ENCODE peak calls at places on chromosomes 11 and 22, in six cellular contexts. T is fibroblast of lung; V is heart right ventricle; L is body of pancreas; F is GM23248; I is CD8-positive, alpha-beta memory T cell. P is an unnamed sample. For H3K4me1, the result is how much of the 10 kb centered on the place peaks cover.

GRCh38 chr11:108662700-108663099 is 2.2 kb upstream of the DDX10 start:
- DNase-seq in T (no peak), V (no peak), L (no peak), F (no peak), I (no peak), P (no peak)

GRCh38 chr11:40597546-40598113 is 861.8 kb downstream of the LRRC4C start:
- DNase-seq in T (no peak), V (no peak), L (no peak), F (no peak), I (no peak), P (no peak)

GRCh38 chr22:50301581-50301991 is 5.9 kb downstream of the PLXNB2 start:
- DNase-seq in T (no peak), V (no peak), L (no peak), F (no peak), I (no peak), P (no peak)

GRCh38 chr22:45155050-45155840 is 8.5 kb upstream of the NUP50 start:
- DNase-seq in T (no peak), V (no peak), L (no peak), F (peak), I (no peak), P (no peak)

GRCh38 chr11:35190804-35191348 is 51.9 kb downstream of the CD44 start:
- DNase-seq in T (peak), V (no peak), L (no peak), F (no peak), I (no peak), P (no peak)

GRCh38 chr11:8206251-8207079 is 37.6 kb upstream of the RIC3 start:
- DNase-seq in T (peak), V (peak), L (peak), F (no peak), I (no peak), P (no peak)

GRCh38 chr22:18056161-18056666 is 21.6 kb upstream of the PEX26 start:
- DNase-seq in T (peak), V (no peak), L (peak), F (peak), I (no peak), P (no peak)

GRCh38 chr11:10328314-10329090 is 23.6 kb downstream of the ADM start:
- DNase-seq in T (peak), V (no peak), L (peak), F (peak), I (no peak), P (no peak)

GRCh38 chr11:97502201-97502600 is 1112.4 kb downstream of the JRKL start:
- DNase-seq in T (peak), V (no peak), L (no peak), F (no peak), I (no peak), P (no peak)

GRCh38 chr11:35326266-35326879 is 93.0 kb downstream of the SLC1A2 start:
- DNase-seq in T (no peak), V (no peak), L (no peak), F (no peak), I (no peak), P (no peak)

GRCh38 chr11:112965601-112966125 is 4.4 kb downstream of the NCAM1 start:
- DNase-seq in T (no peak), V (no peak), L (no peak), F (no peak), I (no peak), P (no peak)

GRCh38 chr11:22304337-22304961 is 33.7 kb upstream of the SLC17A6 start:
- DNase-seq in T (peak), V (no peak), L (no peak), F (peak), I (no peak), P (no peak)

GRCh38 chr11:61974766-61975631 is 7.6 kb upstream of the FTH1 start:
- DNase-seq in T (peak), V (no peak), L (peak), F (no peak), I (no peak), P (peak)

GRCh38 chr22:48944756-48945620 is 882.7 kb downstream of the BRD1 start:
- DNase-seq in T (no peak), V (no peak), L (no peak), F (no peak), I (no peak), P (peak)

GRCh38 chr11:19711911-19712280 is 741 bp upstream of the NAV2 start:
- DNase-seq in T (no peak), V (no peak), L (no peak), F (peak), I (no peak), P (peak)

GRCh38 chr22:32232447-32232846 is 22.7 kb downstream of the SLC5A4 start:
- DNase-seq in T (no peak), V (no peak), L (no peak), F (no peak), I (no peak), P (no peak)

DNA sequence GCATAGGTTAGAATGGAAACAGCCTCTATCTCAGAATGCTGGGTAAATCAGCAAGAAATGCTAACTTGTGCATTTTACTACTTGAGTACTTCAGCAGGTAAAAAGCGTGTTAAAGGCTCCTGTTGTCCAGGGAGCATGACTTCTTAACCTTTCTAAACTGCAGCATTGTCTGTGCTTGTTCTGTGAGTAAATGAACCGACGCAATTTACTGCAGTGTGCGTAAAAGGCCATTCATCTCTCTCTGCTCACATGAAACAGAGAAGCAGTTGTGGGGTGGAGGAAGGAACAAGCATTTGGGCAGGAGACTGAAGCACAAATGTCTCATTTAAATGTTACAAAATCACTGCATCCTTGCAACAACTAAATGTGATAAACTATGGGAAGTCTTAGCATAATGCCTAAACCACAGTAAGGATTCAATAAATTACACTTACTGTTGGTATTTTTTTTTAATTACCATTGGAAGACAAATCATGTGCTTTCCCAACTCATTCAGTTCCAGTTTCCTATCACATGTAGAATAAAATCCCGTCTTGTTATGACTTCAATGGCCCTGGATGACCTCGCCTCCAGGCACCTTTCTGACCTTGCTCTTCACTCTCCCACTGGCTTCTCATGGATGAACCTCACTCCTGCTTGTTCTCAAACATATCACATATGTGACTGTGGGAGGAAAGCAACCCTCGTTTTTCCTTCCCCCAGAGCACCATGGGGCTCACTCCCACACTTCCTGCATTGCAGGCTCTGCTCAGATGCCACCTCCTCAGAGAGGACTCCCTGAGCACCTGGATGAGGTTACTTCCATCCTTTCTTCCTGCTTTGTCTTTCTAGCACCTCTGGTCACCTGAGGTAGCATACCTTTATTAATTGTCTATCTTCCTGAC is 21.6 kb upstream of the RFPL2 start:
- DNase-seq in T (no peak), V (no peak), L (no peak), F (no peak), I (no peak), P (no peak)
- H3K27ac ChIP-seq in T (no peak), V (no peak), L (no peak), F (no peak), I (no peak), P (no peak)

DNA sequence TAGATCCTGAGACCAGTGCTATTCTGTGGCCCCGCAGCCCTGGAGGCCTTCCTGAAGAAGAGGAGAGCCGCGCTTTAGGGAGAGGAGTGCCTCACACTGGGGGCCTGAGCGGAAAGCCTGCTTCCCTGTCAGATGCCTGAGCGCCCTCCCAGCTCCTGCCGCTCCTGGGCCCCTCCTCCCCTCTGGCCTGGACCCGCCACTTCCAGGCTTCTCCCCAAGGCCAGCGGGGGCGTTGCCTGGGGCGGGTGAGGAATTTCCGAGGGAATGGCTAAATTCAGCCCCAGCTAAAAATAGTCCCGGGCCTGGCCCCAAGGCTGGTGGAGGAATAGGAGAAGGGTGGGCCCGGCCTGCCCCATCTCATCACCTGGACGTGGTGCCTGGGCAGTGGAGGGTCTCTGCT is 15.4 kb downstream of the ARHGEF17 start:
- DNase-seq in T (peak), V (peak), L (peak), F (peak), I (no peak), P (peak)
- H3K4me1 ChIP-seq in T (half or more), V (half or more), L (under half), F (half or more), I (under half), P (under half)

DNA sequence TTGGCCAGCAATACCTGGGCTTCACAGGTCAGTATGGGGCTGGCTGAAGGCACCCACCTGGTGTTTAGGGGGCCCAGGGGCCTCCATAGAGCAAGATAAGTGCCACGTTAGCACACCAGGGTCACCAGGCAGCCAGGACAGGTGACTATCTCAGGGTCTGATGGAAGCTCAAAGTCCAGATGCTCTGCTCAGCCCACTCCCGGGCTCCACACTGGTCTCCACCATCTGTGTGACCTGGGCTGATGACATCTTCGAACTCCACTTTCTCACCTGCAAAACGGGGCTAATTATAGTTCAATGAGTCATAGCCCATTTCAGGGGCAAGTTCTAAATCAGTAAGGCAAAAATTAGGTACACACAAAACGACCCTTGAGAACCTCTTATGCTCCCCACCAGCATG is 39.4 kb upstream of the PRDM11 start:
- DNase-seq in T (no peak), V (no peak), L (no peak), F (no peak), I (no peak), P (no peak)
- H3K4me3 ChIP-seq in T (no peak), V (no peak), L (no peak), F (no peak), I (no peak), P (no peak)

GRCh38 chr11:125869526-125869925 is 17.9 kb upstream of the HYLS1 start:
- DNase-seq in T (peak), V (no peak), L (no peak), F (peak), I (no peak), P (no peak)

GRCh38 chr11:125872138-125872491 is 15.4 kb upstream of the HYLS1 start:
- DNase-seq in T (no peak), V (no peak), L (no peak), F (no peak), I (no peak), P (no peak)

GRCh38 chr11:125873881-125874555 is 13.4 kb upstream of the HYLS1 start:
- DNase-seq in T (no peak), V (no peak), L (no peak), F (no peak), I (no peak), P (no peak)

GRCh38 chr11:125871391-125872137 is 15.9 kb upstream of the HYLS1 start:
- DNase-seq in T (peak), V (no peak), L (peak), F (peak), I (no peak), P (no peak)

GRCh38 chr11:125874556-125875124 is 12.8 kb upstream of the HYLS1 start:
- DNase-seq in T (peak), V (no peak), L (peak), F (peak), I (peak), P (peak)
- H3K27ac ChIP-seq in T (no peak), V (no peak), L (no peak), F (no peak), I (no peak), P (no peak)

GRCh38 chr11:3126901-3127691 is 38.0 kb downstream of the OSBPL5 start:
- DNase-seq in T (no peak), V (peak), L (no peak), F (no peak), I (no peak), P (peak)
- H3K4me1 ChIP-seq in T (under half), V (half or more), L (under half), F (under half), I (under half), P (under half)

GRCh38 chr11:121958323-121958977 is 157.6 kb downstream of the BLID start:
- DNase-seq in T (no peak), V (no peak), L (no peak), F (no peak), I (no peak), P (no peak)
- H3K4me3 ChIP-seq in T (no peak), V (no peak), L (no peak), F (no peak), I (no peak), P (no peak)